ENCODE peak calls at places on chromosomes 7 and 10, in four cellular contexts. W is HCT116, C is K562, Q is aorta. R is an unnamed sample. For H3K4me1, the result is how much of the 10 kb centered on the place peaks cover.

GRCh38 chr10:110522365-110522988 is 24.8 kb downstream of the DUSP5 start:
- DNase-seq in W (no peak), C (no peak), Q (no peak), R (no peak)

GRCh38 chr7:100221767-100222444 is 2.2 kb downstream of the PVRIG start:
- DNase-seq in Q (no peak), W (no peak), C (no peak), R (peak)

GRCh38 chr10:27747096-27747451 is 1.5 kb upstream of the MKX start:
- DNase-seq in C (no peak), Q (no peak), W (no peak), R (no peak)

GRCh38 chr7:50121269-50121668 is 28.2 kb upstream of the ZPBP start:
- DNase-seq in C (no peak), W (no peak), Q (no peak), R (no peak)

GRCh38 chr7:30465342-30466170 is 13.0 kb downstream of the NOD1 start:
- DNase-seq in Q (no peak), W (no peak), C (no peak), R (no peak)

GRCh38 chr7:47233996-47234395 is 347.9 kb downstream of the TNS3 start:
- DNase-seq in W (no peak), Q (no peak), C (no peak), R (no peak)

GRCh38 chr10:42952358-42952757 is 124.5 kb upstream of the RET start:
- DNase-seq in W (peak), C (peak), Q (no peak), R (no peak)

GRCh38 chr7:130881091-130881798 is 147.2 kb upstream of the KLF14 start:
- DNase-seq in Q (no peak), C (no peak), W (no peak), R (no peak)

GRCh38 chr10:110686037-110686436 is 41.9 kb downstream of the RBM20 start:
- DNase-seq in Q (no peak), W (no peak), C (no peak), R (no peak)

GRCh38 chr7:66921918-66922486 is 977 bp downstream of the TMEM248 start:
- DNase-seq in W (no peak), C (peak), Q (no peak), R (peak)

GRCh38 chr7:1571261-1571650 is 1.4 kb upstream of the PSMG3 start:
- DNase-seq in C (no peak), W (no peak), Q (no peak), R (no peak)

GRCh38 chr7:601573-602340 is 82.1 kb upstream of the PDGFA start:
- DNase-seq in W (no peak), Q (peak), C (no peak), R (peak)

GRCh38 chr7:128006550-128007292 is 24.5 kb downstream of the LRRC4 start:
- DNase-seq in Q (no peak), W (no peak), C (no peak), R (no peak)

GRCh38 chr7:138527746-138528223 is 67.7 kb downstream of the TRIM24 start:
- DNase-seq in W (peak), C (peak), Q (no peak), R (no peak)

GRCh38 chr7:101216860-101217387 is 457 bp downstream of the PLOD3 start:
- DNase-seq in Q (no peak), C (no peak), W (no peak), R (no peak)

GRCh38 chr7:80039255-80039884 is 95.3 kb upstream of the GNAI1 start:
- DNase-seq in W (no peak), C (no peak), Q (no peak), R (no peak)

GRCh38 chr7:72187179-72187578 is 225.0 kb downstream of the CALN1 start:
- DNase-seq in W (no peak), C (no peak), Q (no peak), R (no peak)

GRCh38 chr10:123134058-123134914 is 1.5 kb upstream of the HMX3 start:
- DNase-seq in Q (no peak), W (no peak), C (peak), R (no peak)

GRCh38 chr7:159118623-159119022 is 26.0 kb downstream of the VIPR2 start:
- DNase-seq in C (no peak), W (no peak), Q (no peak), R (no peak)

GRCh38 chr10:21499910-21500577 is 25.4 kb downstream of the SKIDA1 start:
- DNase-seq in Q (peak), C (no peak), W (no peak), R (no peak)
- H3K27ac ChIP-seq in Q (no peak), C (no peak), W (no peak), R (no peak)

GRCh38 chr7:22586101-22586805 is 86.3 kb upstream of the STEAP1B start:
- DNase-seq in Q (no peak), W (no peak), C (no peak), R (no peak)

GRCh38 chr7:22582860-22583640 is 83.1 kb upstream of the STEAP1B start:
- DNase-seq in W (no peak), C (no peak), Q (no peak), R (no peak)

GRCh38 chr7:22586806-22587180 is 86.8 kb upstream of the STEAP1B start:
- DNase-seq in W (no peak), Q (no peak), C (no peak), R (no peak)

GRCh38 chr7:22581099-22581498 is 81.1 kb upstream of the STEAP1B start:
- DNase-seq in Q (no peak), W (no peak), C (no peak), R (no peak)

GRCh38 chr7:22584179-22584578 is 84.2 kb upstream of the STEAP1B start:
- DNase-seq in W (no peak), Q (no peak), C (no peak), R (no peak)
- H3K4me1 ChIP-seq in W (under half), Q (under half), C (under half), R (under half)

GRCh38 chr7:151756076-151756731 is 120.7 kb downstream of the PRKAG2 start:
- DNase-seq in Q (no peak), C (peak), W (peak), R (peak)
- H3K27ac ChIP-seq in Q (no peak), C (no peak), W (peak), R (peak)

GRCh38 chr10:84334806-84335205 is 6.4 kb downstream of the CCSER2 start:
- DNase-seq in W (no peak), C (no peak), Q (no peak), R (no peak)
- H3K4me1 ChIP-seq in W (under half), C (under half), Q (under half), R (half or more)

GRCh38 chr10:76784076-76784475 is 853.5 kb downstream of the KCNMA1 start:
- DNase-seq in W (no peak), Q (no peak), C (no peak), R (no peak)
- H3K27ac ChIP-seq in W (no peak), Q (no peak), C (no peak), R (no peak)

GRCh38 chr10:112815238-112816032 is 134.6 kb upstream of the TCF7L2 start:
- DNase-seq in C (no peak), W (no peak), Q (no peak), R (no peak)
- H3K4me1 ChIP-seq in C (under half), W (half or more), Q (under half), R (under half)

DNA sequence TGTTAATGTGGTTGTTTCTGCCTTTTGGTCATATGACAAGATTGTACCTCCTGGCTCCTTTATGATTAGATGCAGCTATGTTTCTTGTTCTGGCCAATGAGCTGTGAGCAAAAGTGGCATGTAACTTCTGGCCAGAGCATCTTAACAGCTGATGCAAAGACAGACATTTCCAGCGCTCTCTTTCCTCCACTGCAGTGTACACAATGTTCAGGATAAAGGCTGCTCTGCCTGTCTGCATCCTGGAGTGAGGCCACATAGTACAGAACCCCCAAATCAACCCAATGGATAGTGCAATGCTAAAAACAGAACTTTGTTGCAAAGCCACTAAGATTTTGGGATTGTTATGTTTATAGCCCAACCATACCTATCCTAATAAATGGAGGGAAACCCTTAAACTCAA is 17.9 kb downstream of the EPC1 start:
- DNase-seq in C (no peak), W (no peak), Q (no peak), R (no peak)
- H3K27ac ChIP-seq in C (no peak), W (no peak), Q (no peak), R (no peak)

GRCh38 chr10:112390125-112390703 is 16.3 kb downstream of the ACSL5 start:
- DNase-seq in W (no peak), C (no peak), Q (no peak), R (no peak)
- H3K4me1 ChIP-seq in W (half or more), C (under half), Q (under half), R (under half)

GRCh38 chr10:79161557-79161956 is 92.8 kb downstream of the ZMIZ1 start:
- DNase-seq in Q (no peak), W (no peak), C (no peak), R (no peak)
- H3K27ac ChIP-seq in Q (no peak), W (no peak), C (no peak), R (no peak)

R was measured in CD8-positive, alpha-beta T cell.